ENCODE peak calls at places on chromosomes 2 and 18, in six cellular contexts. One of them, this sample, is unnamed.

GRCh38 chr2:172462393-172463381 is 35.3 kb downstream of the ITGA6 start:
- DNase-seq in spleen: no peak
- DNase-seq in AG09319: no peak
- DNase-seq in psoas muscle: no peak
- DNase-seq in CD4-positive, alpha-beta T cell: peak; percentile 43
- DNase-seq in pancreas: no peak
- DNase-seq in this sample: no peak

GRCh38 chr2:177031435-177032222 is 181.0 kb upstream of the HNRNPA3 start:
- DNase-seq in spleen: no peak
- DNase-seq in AG09319: no peak
- DNase-seq in psoas muscle: no peak
- DNase-seq in CD4-positive, alpha-beta T cell: no peak
- DNase-seq in pancreas: no peak
- DNase-seq in this sample: no peak

GRCh38 chr2:23346029-23346428 is 39.0 kb upstream of the KLHL29 start:
- DNase-seq in spleen: no peak
- DNase-seq in AG09319: no peak
- DNase-seq in psoas muscle: no peak
- DNase-seq in CD4-positive, alpha-beta T cell: no peak
- DNase-seq in pancreas: no peak
- DNase-seq in this sample: no peak

GRCh38 chr18:36724591-36725001 is 104.2 kb downstream of the TPGS2 start:
- DNase-seq in spleen: no peak
- DNase-seq in AG09319: peak; percentile 11
- DNase-seq in psoas muscle: peak; percentile 27
- DNase-seq in CD4-positive, alpha-beta T cell: no peak
- DNase-seq in pancreas: no peak
- DNase-seq in this sample: no peak

GRCh38 chr18:48138660-48139426 is 208.4 kb upstream of the SMAD2 start:
- DNase-seq in spleen: peak; percentile 66
- DNase-seq in AG09319: no peak
- DNase-seq in psoas muscle: no peak
- DNase-seq in CD4-positive, alpha-beta T cell: no peak
- DNase-seq in pancreas: no peak
- DNase-seq in this sample: no peak

GRCh38 chr2:21367421-21367820 is 243.7 kb downstream of the TDRD15 start:
- DNase-seq in spleen: no peak
- DNase-seq in AG09319: no peak
- DNase-seq in psoas muscle: no peak
- DNase-seq in CD4-positive, alpha-beta T cell: no peak
- DNase-seq in pancreas: no peak
- DNase-seq in this sample: no peak

GRCh38 chr18:48993586-48993985 is 42.8 kb upstream of the SMAD7 start:
- DNase-seq in spleen: no peak
- DNase-seq in AG09319: no peak
- DNase-seq in psoas muscle: no peak
- DNase-seq in CD4-positive, alpha-beta T cell: no peak
- DNase-seq in pancreas: no peak
- DNase-seq in this sample: no peak

GRCh38 chr2:104856973-104857261 is 3.0 kb downstream of the POU3F3 start:
- DNase-seq in spleen: no peak
- DNase-seq in AG09319: no peak
- DNase-seq in psoas muscle: no peak
- DNase-seq in CD4-positive, alpha-beta T cell: no peak
- DNase-seq in pancreas: no peak
- DNase-seq in this sample: no peak

GRCh38 chr2:240615830-240616547 is 9.3 kb upstream of the GPR35 start:
- DNase-seq in spleen: peak; percentile 69
- DNase-seq in AG09319: no peak
- DNase-seq in psoas muscle: no peak
- DNase-seq in CD4-positive, alpha-beta T cell: no peak
- DNase-seq in pancreas: no peak
- DNase-seq in this sample: peak; percentile 89

GRCh38 chr2:36290306-36290705 is 65.3 kb upstream of the CRIM1 start:
- DNase-seq in spleen: no peak
- DNase-seq in AG09319: no peak
- DNase-seq in psoas muscle: no peak
- DNase-seq in CD4-positive, alpha-beta T cell: no peak
- DNase-seq in pancreas: no peak
- DNase-seq in this sample: no peak

GRCh38 chr2:200042944-200043343 is 87.6 kb downstream of the MAIP1 start:
- DNase-seq in spleen: no peak
- DNase-seq in AG09319: no peak
- DNase-seq in psoas muscle: no peak
- DNase-seq in CD4-positive, alpha-beta T cell: no peak
- DNase-seq in pancreas: no peak
- DNase-seq in this sample: no peak

GRCh38 chr2:99754215-99754614 is 264.4 kb upstream of the REV1 start:
- DNase-seq in spleen: no peak
- DNase-seq in AG09319: peak; percentile 19
- DNase-seq in psoas muscle: no peak
- DNase-seq in CD4-positive, alpha-beta T cell: no peak
- DNase-seq in pancreas: no peak
- DNase-seq in this sample: no peak

GRCh38 chr2:118371500-118371899 is 283.2 kb downstream of the INSIG2 start:
- DNase-seq in spleen: no peak
- DNase-seq in AG09319: no peak
- DNase-seq in psoas muscle: no peak
- DNase-seq in CD4-positive, alpha-beta T cell: no peak
- DNase-seq in pancreas: no peak
- DNase-seq in this sample: no peak

GRCh38 chr18:47882641-47883040 is 47.8 kb downstream of the SMAD2 start:
- DNase-seq in spleen: no peak
- DNase-seq in AG09319: no peak
- DNase-seq in psoas muscle: no peak
- DNase-seq in CD4-positive, alpha-beta T cell: no peak
- DNase-seq in pancreas: no peak
- DNase-seq in this sample: no peak

GRCh38 chr2:127891806-127892205 is 6.0 kb upstream of the AMMECR1L start:
- DNase-seq in spleen: peak; percentile 47
- DNase-seq in AG09319: no peak
- DNase-seq in psoas muscle: no peak
- DNase-seq in CD4-positive, alpha-beta T cell: no peak
- DNase-seq in pancreas: no peak
- DNase-seq in this sample: no peak

GRCh38 chr2:170716851-170717598 is 1.9 kb downstream of the SP5 start:
- DNase-seq in spleen: peak; percentile 80
- DNase-seq in AG09319: no peak
- DNase-seq in psoas muscle: peak; percentile 46
- DNase-seq in CD4-positive, alpha-beta T cell: no peak
- DNase-seq in pancreas: peak; percentile 15
- DNase-seq in this sample: no peak

GRCh38 chr2:219460424-219460926 is 25.8 kb downstream of the SPEG start:
- DNase-seq in spleen: no peak
- DNase-seq in AG09319: no peak
- DNase-seq in psoas muscle: peak; percentile 69
- DNase-seq in CD4-positive, alpha-beta T cell: no peak
- DNase-seq in pancreas: no peak
- DNase-seq in this sample: peak; percentile 97

GRCh38 chr2:233698740-233699139 is 6.0 kb downstream of the UGT1A6 start:
- DNase-seq in spleen: no peak
- DNase-seq in AG09319: no peak
- DNase-seq in psoas muscle: no peak
- DNase-seq in CD4-positive, alpha-beta T cell: no peak
- DNase-seq in pancreas: no peak
- DNase-seq in this sample: no peak

GRCh38 chr2:203061346-203061745 is 46.7 kb downstream of the NBEAL1 start:
- DNase-seq in spleen: no peak
- DNase-seq in AG09319: no peak
- DNase-seq in psoas muscle: no peak
- DNase-seq in CD4-positive, alpha-beta T cell: no peak
- DNase-seq in pancreas: no peak
- DNase-seq in this sample: no peak

GRCh38 chr2:201149064-201149820 is 33.3 kb downstream of the CFLAR start:
- DNase-seq in spleen: no peak
- DNase-seq in AG09319: no peak
- DNase-seq in psoas muscle: no peak
- DNase-seq in CD4-positive, alpha-beta T cell: no peak
- DNase-seq in pancreas: no peak
- DNase-seq in this sample: no peak

DNA sequence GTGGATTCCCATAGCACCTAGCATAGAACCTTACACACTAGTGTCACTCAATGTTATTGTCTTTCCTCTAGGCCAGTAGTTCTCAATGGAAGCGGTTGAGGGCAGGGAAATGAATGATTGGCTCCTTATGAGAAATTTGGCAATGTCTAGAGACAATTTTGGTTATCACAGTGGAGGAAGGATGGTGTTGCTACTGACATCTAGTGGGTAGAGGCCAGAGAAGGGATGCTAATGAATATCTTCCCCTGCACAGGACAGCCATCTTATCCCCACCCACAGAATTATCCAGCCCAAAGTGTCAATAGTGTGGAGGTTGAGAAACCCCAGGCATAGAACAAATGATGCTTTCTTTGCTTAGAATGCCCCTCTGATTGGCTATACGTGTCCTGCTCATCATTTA is 15.8 kb downstream of the C18orf63 start:
- DNase-seq in spleen: no peak
- DNase-seq in AG09319: no peak
- DNase-seq in psoas muscle: no peak
- DNase-seq in CD4-positive, alpha-beta T cell: no peak
- DNase-seq in pancreas: no peak
- DNase-seq in this sample: no peak
- TF ChIP-seq CTCF in spleen: no peak
- TF ChIP-seq CTCF in AG09319: peak; percentile 68
- TF ChIP-seq CTCF in psoas muscle: peak; percentile 3
- TF ChIP-seq CTCF in CD4-positive, alpha-beta T cell: no peak
- TF ChIP-seq CTCF in pancreas: no peak
- TF ChIP-seq CTCF in this sample: peak; percentile 71

DNA sequence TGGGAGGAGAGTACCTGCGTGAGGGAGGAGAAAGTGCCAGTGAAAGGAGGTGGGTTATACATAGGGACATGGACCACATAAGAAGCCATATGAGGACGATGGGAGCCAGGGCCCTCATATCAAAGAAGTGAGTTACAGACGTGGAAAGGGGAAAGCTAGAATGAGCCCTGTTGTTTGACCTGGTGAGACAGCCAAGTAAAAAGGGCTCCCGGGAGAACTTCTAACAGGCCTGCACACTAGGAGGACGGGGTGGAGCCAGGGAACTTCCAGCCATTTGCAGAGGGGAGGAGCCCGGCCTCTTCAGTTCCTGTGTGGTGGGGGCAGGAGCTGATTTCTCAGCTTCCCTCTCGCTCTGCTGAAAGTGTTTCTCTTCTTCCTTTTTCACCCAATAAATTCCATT is 84.1 kb upstream of the SLC66A3 start:
- DNase-seq in spleen: no peak
- DNase-seq in AG09319: no peak
- DNase-seq in psoas muscle: no peak
- DNase-seq in CD4-positive, alpha-beta T cell: no peak
- DNase-seq in pancreas: no peak
- DNase-seq in this sample: no peak
- TF ChIP-seq CTCF in spleen: no peak
- TF ChIP-seq CTCF in AG09319: no peak
- TF ChIP-seq CTCF in psoas muscle: no peak
- TF ChIP-seq CTCF in CD4-positive, alpha-beta T cell: no peak
- TF ChIP-seq CTCF in pancreas: no peak
- TF ChIP-seq CTCF in this sample: no peak

GRCh38 chr18:55577812-55578539 is 10.0 kb downstream of the TCF4 start:
- DNase-seq in spleen: no peak
- DNase-seq in AG09319: no peak
- DNase-seq in psoas muscle: no peak
- DNase-seq in CD4-positive, alpha-beta T cell: no peak
- DNase-seq in pancreas: no peak
- DNase-seq in this sample: no peak
- TF ChIP-seq CTCF in spleen: no peak
- TF ChIP-seq CTCF in AG09319: peak; percentile 8
- TF ChIP-seq CTCF in psoas muscle: peak; percentile 27
- TF ChIP-seq CTCF in CD4-positive, alpha-beta T cell: no peak
- TF ChIP-seq CTCF in pancreas: no peak
- TF ChIP-seq CTCF in this sample: peak; percentile 43

GRCh38 chr2:49044680-49045079 is 109.6 kb downstream of the FSHR start:
- DNase-seq in spleen: no peak
- DNase-seq in AG09319: no peak
- DNase-seq in psoas muscle: no peak
- DNase-seq in CD4-positive, alpha-beta T cell: no peak
- DNase-seq in pancreas: no peak
- DNase-seq in this sample: no peak
- TF ChIP-seq CTCF in spleen: no peak
- TF ChIP-seq CTCF in AG09319: no peak
- TF ChIP-seq CTCF in psoas muscle: no peak
- TF ChIP-seq CTCF in CD4-positive, alpha-beta T cell: no peak
- TF ChIP-seq CTCF in pancreas: no peak
- TF ChIP-seq CTCF in this sample: peak; percentile 39

This sample was measured in chondrocyte.